ENCODE peak calls at places on chromosomes 11 and 22, in eight cellular contexts. One of them, this sample, is unnamed.

GRCh38 chr11:132683602-132684001 is 848.7 kb downstream of the OPCML start:
- DNase-seq in SW480: no peak
- DNase-seq in glomerular endothelial cell: no peak
- DNase-seq in iris pigment epithelial cell: peak; percentile 21
- DNase-seq in stimulated activated CD8-positive, alpha-beta memory T cell treated with anti-CD3 and anti-CD28 coated beads, Interleukin-7, amount 100 ng/mL, for 24 hours: no peak
- DNase-seq in activated T-cell treated with anti-CD3 and anti-CD28 coated beads for 1 hour: no peak
- DNase-seq in colonic mucosa: no peak
- DNase-seq in NCI-H2081 treated with DMSO at 0.1 percent for 48 hours: no peak
- DNase-seq in this sample: peak; percentile 30

GRCh38 chr11:100692290-100692689 is 5.2 kb downstream of the ARHGAP42 start:
- DNase-seq in activated T-cell treated with anti-CD3 and anti-CD28 coated beads for 1 hour: no peak
- DNase-seq in NCI-H2081 treated with DMSO at 0.1 percent for 48 hours: no peak
- DNase-seq in glomerular endothelial cell: no peak
- DNase-seq in SW480: no peak
- DNase-seq in stimulated activated CD8-positive, alpha-beta memory T cell treated with anti-CD3 and anti-CD28 coated beads, Interleukin-7, amount 100 ng/mL, for 24 hours: no peak
- DNase-seq in iris pigment epithelial cell: no peak
- DNase-seq in colonic mucosa: no peak
- DNase-seq in this sample: no peak

GRCh38 chr11:208177-208916 is 839 bp downstream of the RIC8A start:
- DNase-seq in NCI-H2081 treated with DMSO at 0.1 percent for 48 hours: no peak
- DNase-seq in SW480: peak; percentile 56
- DNase-seq in activated T-cell treated with anti-CD3 and anti-CD28 coated beads for 1 hour: peak; percentile 75
- DNase-seq in glomerular endothelial cell: no peak
- DNase-seq in colonic mucosa: peak; percentile 83
- DNase-seq in stimulated activated CD8-positive, alpha-beta memory T cell treated with anti-CD3 and anti-CD28 coated beads, Interleukin-7, amount 100 ng/mL, for 24 hours: peak; percentile 56
- DNase-seq in iris pigment epithelial cell: peak; percentile 74
- DNase-seq in this sample: peak; percentile 79

GRCh38 chr11:88363004-88363403 is 25.5 kb upstream of the CTSC start:
- DNase-seq in NCI-H2081 treated with DMSO at 0.1 percent for 48 hours: no peak
- DNase-seq in activated T-cell treated with anti-CD3 and anti-CD28 coated beads for 1 hour: no peak
- DNase-seq in colonic mucosa: no peak
- DNase-seq in iris pigment epithelial cell: no peak
- DNase-seq in glomerular endothelial cell: no peak
- DNase-seq in stimulated activated CD8-positive, alpha-beta memory T cell treated with anti-CD3 and anti-CD28 coated beads, Interleukin-7, amount 100 ng/mL, for 24 hours: no peak
- DNase-seq in SW480: no peak
- DNase-seq in this sample: no peak

GRCh38 chr22:31439805-31440204 is 40.4 kb downstream of the DRG1 start:
- DNase-seq in glomerular endothelial cell: no peak
- DNase-seq in activated T-cell treated with anti-CD3 and anti-CD28 coated beads for 1 hour: no peak
- DNase-seq in NCI-H2081 treated with DMSO at 0.1 percent for 48 hours: no peak
- DNase-seq in iris pigment epithelial cell: no peak
- DNase-seq in SW480: no peak
- DNase-seq in colonic mucosa: no peak
- DNase-seq in stimulated activated CD8-positive, alpha-beta memory T cell treated with anti-CD3 and anti-CD28 coated beads, Interleukin-7, amount 100 ng/mL, for 24 hours: no peak
- DNase-seq in this sample: no peak

GRCh38 chr22:20956258-20957117 is 10.6 kb upstream of the AIFM3 start:
- DNase-seq in activated T-cell treated with anti-CD3 and anti-CD28 coated beads for 1 hour: no peak
- DNase-seq in colonic mucosa: peak; percentile 89
- DNase-seq in glomerular endothelial cell: no peak
- DNase-seq in stimulated activated CD8-positive, alpha-beta memory T cell treated with anti-CD3 and anti-CD28 coated beads, Interleukin-7, amount 100 ng/mL, for 24 hours: no peak
- DNase-seq in SW480: no peak
- DNase-seq in NCI-H2081 treated with DMSO at 0.1 percent for 48 hours: no peak
- DNase-seq in iris pigment epithelial cell: peak; percentile 41
- DNase-seq in this sample: peak; percentile 42

GRCh38 chr11:72228229-72228843 is 3.8 kb downstream of the INPPL1 start:
- DNase-seq in colonic mucosa: no peak
- DNase-seq in iris pigment epithelial cell: peak; percentile 10
- DNase-seq in activated T-cell treated with anti-CD3 and anti-CD28 coated beads for 1 hour: no peak
- DNase-seq in NCI-H2081 treated with DMSO at 0.1 percent for 48 hours: no peak
- DNase-seq in glomerular endothelial cell: no peak
- DNase-seq in stimulated activated CD8-positive, alpha-beta memory T cell treated with anti-CD3 and anti-CD28 coated beads, Interleukin-7, amount 100 ng/mL, for 24 hours: no peak
- DNase-seq in SW480: no peak
- DNase-seq in this sample: no peak

GRCh38 chr11:7046474-7046873 is 26.2 kb downstream of the NLRP14 start:
- DNase-seq in NCI-H2081 treated with DMSO at 0.1 percent for 48 hours: no peak
- DNase-seq in glomerular endothelial cell: no peak
- DNase-seq in colonic mucosa: no peak
- DNase-seq in activated T-cell treated with anti-CD3 and anti-CD28 coated beads for 1 hour: no peak
- DNase-seq in stimulated activated CD8-positive, alpha-beta memory T cell treated with anti-CD3 and anti-CD28 coated beads, Interleukin-7, amount 100 ng/mL, for 24 hours: no peak
- DNase-seq in iris pigment epithelial cell: peak; percentile 72
- DNase-seq in SW480: no peak
- DNase-seq in this sample: peak; percentile 39

GRCh38 chr11:60756307-60757032 is at the start of gene MS4A15:
- DNase-seq in iris pigment epithelial cell: peak; percentile 33
- DNase-seq in stimulated activated CD8-positive, alpha-beta memory T cell treated with anti-CD3 and anti-CD28 coated beads, Interleukin-7, amount 100 ng/mL, for 24 hours: no peak
- DNase-seq in NCI-H2081 treated with DMSO at 0.1 percent for 48 hours: no peak
- DNase-seq in activated T-cell treated with anti-CD3 and anti-CD28 coated beads for 1 hour: no peak
- DNase-seq in SW480: peak; percentile 61
- DNase-seq in colonic mucosa: no peak
- DNase-seq in glomerular endothelial cell: no peak
- DNase-seq in this sample: no peak

GRCh38 chr11:13699870-13700269 is 31.4 kb downstream of the FAR1 start:
- DNase-seq in SW480: no peak
- DNase-seq in glomerular endothelial cell: no peak
- DNase-seq in stimulated activated CD8-positive, alpha-beta memory T cell treated with anti-CD3 and anti-CD28 coated beads, Interleukin-7, amount 100 ng/mL, for 24 hours: no peak
- DNase-seq in colonic mucosa: no peak
- DNase-seq in iris pigment epithelial cell: no peak
- DNase-seq in NCI-H2081 treated with DMSO at 0.1 percent for 48 hours: no peak
- DNase-seq in activated T-cell treated with anti-CD3 and anti-CD28 coated beads for 1 hour: no peak
- DNase-seq in this sample: no peak

GRCh38 chr11:124800226-124800929 is at the start of gene MSANTD2:
- DNase-seq in colonic mucosa: peak; percentile 81
- DNase-seq in iris pigment epithelial cell: peak; percentile 78
- DNase-seq in NCI-H2081 treated with DMSO at 0.1 percent for 48 hours: no peak
- DNase-seq in SW480: peak; percentile 66
- DNase-seq in stimulated activated CD8-positive, alpha-beta memory T cell treated with anti-CD3 and anti-CD28 coated beads, Interleukin-7, amount 100 ng/mL, for 24 hours: peak; percentile 63
- DNase-seq in glomerular endothelial cell: no peak
- DNase-seq in activated T-cell treated with anti-CD3 and anti-CD28 coated beads for 1 hour: peak; percentile 63
- DNase-seq in this sample: peak; percentile 76

GRCh38 chr11:60844045-60844869 is 2.3 kb downstream of the CCDC86 start:
- DNase-seq in iris pigment epithelial cell: peak; percentile 57
- DNase-seq in stimulated activated CD8-positive, alpha-beta memory T cell treated with anti-CD3 and anti-CD28 coated beads, Interleukin-7, amount 100 ng/mL, for 24 hours: no peak
- DNase-seq in colonic mucosa: no peak
- DNase-seq in NCI-H2081 treated with DMSO at 0.1 percent for 48 hours: no peak
- DNase-seq in SW480: no peak
- DNase-seq in glomerular endothelial cell: no peak
- DNase-seq in activated T-cell treated with anti-CD3 and anti-CD28 coated beads for 1 hour: no peak
- DNase-seq in this sample: peak; percentile 11

GRCh38 chr11:71201231-71201630 is 51.1 kb downstream of the SHANK2 start:
- DNase-seq in colonic mucosa: no peak
- DNase-seq in glomerular endothelial cell: no peak
- DNase-seq in stimulated activated CD8-positive, alpha-beta memory T cell treated with anti-CD3 and anti-CD28 coated beads, Interleukin-7, amount 100 ng/mL, for 24 hours: no peak
- DNase-seq in SW480: no peak
- DNase-seq in NCI-H2081 treated with DMSO at 0.1 percent for 48 hours: no peak
- DNase-seq in iris pigment epithelial cell: no peak
- DNase-seq in activated T-cell treated with anti-CD3 and anti-CD28 coated beads for 1 hour: no peak
- DNase-seq in this sample: no peak

GRCh38 chr11:92224394-92225205 is at the start of gene FAT3:
- DNase-seq in activated T-cell treated with anti-CD3 and anti-CD28 coated beads for 1 hour: no peak
- DNase-seq in colonic mucosa: peak; percentile 17
- DNase-seq in iris pigment epithelial cell: peak; percentile 28
- DNase-seq in SW480: no peak
- DNase-seq in glomerular endothelial cell: no peak
- DNase-seq in stimulated activated CD8-positive, alpha-beta memory T cell treated with anti-CD3 and anti-CD28 coated beads, Interleukin-7, amount 100 ng/mL, for 24 hours: no peak
- DNase-seq in NCI-H2081 treated with DMSO at 0.1 percent for 48 hours: no peak
- DNase-seq in this sample: peak; percentile 78

GRCh38 chr11:6705905-6706535 is 22.9 kb upstream of the MRPL17 start:
- DNase-seq in SW480: peak; percentile 39
- DNase-seq in NCI-H2081 treated with DMSO at 0.1 percent for 48 hours: no peak
- DNase-seq in activated T-cell treated with anti-CD3 and anti-CD28 coated beads for 1 hour: peak; percentile 14
- DNase-seq in glomerular endothelial cell: no peak
- DNase-seq in colonic mucosa: peak; percentile 47
- DNase-seq in iris pigment epithelial cell: peak; percentile 52
- DNase-seq in stimulated activated CD8-positive, alpha-beta memory T cell treated with anti-CD3 and anti-CD28 coated beads, Interleukin-7, amount 100 ng/mL, for 24 hours: no peak
- DNase-seq in this sample: peak; percentile 72

GRCh38 chr11:17496406-17496805 is 19.8 kb upstream of the ABCC8 start:
- DNase-seq in SW480: no peak
- DNase-seq in NCI-H2081 treated with DMSO at 0.1 percent for 48 hours: no peak
- DNase-seq in colonic mucosa: no peak
- DNase-seq in stimulated activated CD8-positive, alpha-beta memory T cell treated with anti-CD3 and anti-CD28 coated beads, Interleukin-7, amount 100 ng/mL, for 24 hours: no peak
- DNase-seq in activated T-cell treated with anti-CD3 and anti-CD28 coated beads for 1 hour: no peak
- DNase-seq in glomerular endothelial cell: peak; percentile 25
- DNase-seq in iris pigment epithelial cell: no peak
- DNase-seq in this sample: peak; percentile 25

GRCh38 chr11:67504950-67505561 is at the start of gene PITPNM1:
- DNase-seq in colonic mucosa: peak; percentile 84
- DNase-seq in glomerular endothelial cell: no peak
- DNase-seq in iris pigment epithelial cell: peak; percentile 37
- DNase-seq in stimulated activated CD8-positive, alpha-beta memory T cell treated with anti-CD3 and anti-CD28 coated beads, Interleukin-7, amount 100 ng/mL, for 24 hours: peak; percentile 42
- DNase-seq in NCI-H2081 treated with DMSO at 0.1 percent for 48 hours: no peak
- DNase-seq in SW480: peak; percentile 33
- DNase-seq in activated T-cell treated with anti-CD3 and anti-CD28 coated beads for 1 hour: peak; percentile 61
- DNase-seq in this sample: peak; percentile 69

GRCh38 chr11:4480577-4481539 is 1.6 kb upstream of the OR52K1 start:
- DNase-seq in activated T-cell treated with anti-CD3 and anti-CD28 coated beads for 1 hour: no peak
- DNase-seq in iris pigment epithelial cell: peak; percentile 40
- DNase-seq in SW480: peak; percentile 14
- DNase-seq in glomerular endothelial cell: peak; percentile 10
- DNase-seq in NCI-H2081 treated with DMSO at 0.1 percent for 48 hours: no peak
- DNase-seq in stimulated activated CD8-positive, alpha-beta memory T cell treated with anti-CD3 and anti-CD28 coated beads, Interleukin-7, amount 100 ng/mL, for 24 hours: no peak
- DNase-seq in colonic mucosa: no peak
- DNase-seq in this sample: peak; percentile 55

GRCh38 chr22:34886812-34887211 is 179.1 kb upstream of the ISX start:
- DNase-seq in NCI-H2081 treated with DMSO at 0.1 percent for 48 hours: no peak
- DNase-seq in SW480: no peak
- DNase-seq in iris pigment epithelial cell: no peak
- DNase-seq in glomerular endothelial cell: no peak
- DNase-seq in colonic mucosa: no peak
- DNase-seq in stimulated activated CD8-positive, alpha-beta memory T cell treated with anti-CD3 and anti-CD28 coated beads, Interleukin-7, amount 100 ng/mL, for 24 hours: no peak
- DNase-seq in activated T-cell treated with anti-CD3 and anti-CD28 coated beads for 1 hour: no peak
- DNase-seq in this sample: no peak

GRCh38 chr22:47168441-47168840 is 406.0 kb downstream of the TBC1D22A start:
- DNase-seq in NCI-H2081 treated with DMSO at 0.1 percent for 48 hours: no peak
- DNase-seq in activated T-cell treated with anti-CD3 and anti-CD28 coated beads for 1 hour: no peak
- DNase-seq in glomerular endothelial cell: no peak
- DNase-seq in iris pigment epithelial cell: no peak
- DNase-seq in stimulated activated CD8-positive, alpha-beta memory T cell treated with anti-CD3 and anti-CD28 coated beads, Interleukin-7, amount 100 ng/mL, for 24 hours: no peak
- DNase-seq in colonic mucosa: no peak
- DNase-seq in SW480: no peak
- DNase-seq in this sample: no peak

GRCh38 chr22:36470162-36470993 is 11.1 kb downstream of the TXN2 start:
- DNase-seq in activated T-cell treated with anti-CD3 and anti-CD28 coated beads for 1 hour: peak; percentile 68
- DNase-seq in stimulated activated CD8-positive, alpha-beta memory T cell treated with anti-CD3 and anti-CD28 coated beads, Interleukin-7, amount 100 ng/mL, for 24 hours: peak; percentile 48
- DNase-seq in SW480: peak; percentile 76
- DNase-seq in NCI-H2081 treated with DMSO at 0.1 percent for 48 hours: no peak
- DNase-seq in glomerular endothelial cell: no peak
- DNase-seq in iris pigment epithelial cell: peak; percentile 89
- DNase-seq in colonic mucosa: peak; percentile 86
- DNase-seq in this sample: peak; percentile 90

GRCh38 chr11:112195906-112196305 is 20.6 kb downstream of the BCO2 start:
- DNase-seq in activated T-cell treated with anti-CD3 and anti-CD28 coated beads for 1 hour: no peak
- DNase-seq in SW480: no peak
- DNase-seq in iris pigment epithelial cell: peak; percentile 69
- DNase-seq in glomerular endothelial cell: no peak
- DNase-seq in stimulated activated CD8-positive, alpha-beta memory T cell treated with anti-CD3 and anti-CD28 coated beads, Interleukin-7, amount 100 ng/mL, for 24 hours: no peak
- DNase-seq in NCI-H2081 treated with DMSO at 0.1 percent for 48 hours: no peak
- DNase-seq in colonic mucosa: no peak
- DNase-seq in this sample: peak; percentile 59

GRCh38 chr11:12687740-12688139 is 13.5 kb downstream of the TEAD1 start:
- DNase-seq in activated T-cell treated with anti-CD3 and anti-CD28 coated beads for 1 hour: no peak
- DNase-seq in glomerular endothelial cell: no peak
- DNase-seq in NCI-H2081 treated with DMSO at 0.1 percent for 48 hours: no peak
- DNase-seq in colonic mucosa: no peak
- DNase-seq in SW480: no peak
- DNase-seq in iris pigment epithelial cell: no peak
- DNase-seq in stimulated activated CD8-positive, alpha-beta memory T cell treated with anti-CD3 and anti-CD28 coated beads, Interleukin-7, amount 100 ng/mL, for 24 hours: no peak
- DNase-seq in this sample: no peak

GRCh38 chr11:69477111-69477510 is 4.4 kb upstream of the LINC01488 start:
- DNase-seq in iris pigment epithelial cell: no peak
- DNase-seq in NCI-H2081 treated with DMSO at 0.1 percent for 48 hours: no peak
- DNase-seq in SW480: no peak
- DNase-seq in colonic mucosa: no peak
- DNase-seq in glomerular endothelial cell: no peak
- DNase-seq in activated T-cell treated with anti-CD3 and anti-CD28 coated beads for 1 hour: no peak
- DNase-seq in stimulated activated CD8-positive, alpha-beta memory T cell treated with anti-CD3 and anti-CD28 coated beads, Interleukin-7, amount 100 ng/mL, for 24 hours: no peak
- DNase-seq in this sample: no peak

GRCh38 chr22:44827666-44828065 is 75.3 kb downstream of the ARHGAP8 start:
- DNase-seq in stimulated activated CD8-positive, alpha-beta memory T cell treated with anti-CD3 and anti-CD28 coated beads, Interleukin-7, amount 100 ng/mL, for 24 hours: no peak
- DNase-seq in NCI-H2081 treated with DMSO at 0.1 percent for 48 hours: no peak
- DNase-seq in SW480: no peak
- DNase-seq in iris pigment epithelial cell: no peak
- DNase-seq in activated T-cell treated with anti-CD3 and anti-CD28 coated beads for 1 hour: no peak
- DNase-seq in colonic mucosa: no peak
- DNase-seq in glomerular endothelial cell: no peak
- DNase-seq in this sample: no peak

This sample was measured in EH.